ENCODE peak calls at places on chromosomes 16 and 17, in ten cellular contexts. G, S, X, H, R, Y, N, U, Z and D are unnamed samples.

GRCh38 chr17:72510454-72511016 is 389.7 kb downstream of the SOX9 start:
- DNase-seq in X (no peak), G (peak; percentile 90), R (no peak), H (no peak), N (no peak), Y (no peak), Z (no peak), S (no peak), U (no peak), D (no peak)

GRCh38 chr17:73151888-73152633 is 12.7 kb upstream of the SSTR2 start:
- DNase-seq in Y (no peak), S (no peak), Z (no peak), N (no peak), U (no peak), H (no peak), X (no peak), R (no peak), G (no peak), D (no peak)

GRCh38 chr17:74071280-74071679 is 132.2 kb upstream of the RPL38 start:
- DNase-seq in S (no peak), Y (no peak), G (no peak), H (no peak), U (no peak), X (no peak), R (no peak), Z (no peak), N (no peak), D (no peak)

GRCh38 chr17:45345246-45345553 is 28.4 kb upstream of the MAP3K14 start:
- DNase-seq in U (no peak), Y (no peak), R (no peak), S (no peak), H (no peak), Z (no peak), N (no peak), X (no peak), G (no peak), D (no peak)

GRCh38 chr16:58832496-58832895 is 98.4 kb upstream of the GOT2 start:
- DNase-seq in R (no peak), U (no peak), Z (no peak), N (no peak), X (no peak), G (no peak), S (no peak), Y (no peak), H (no peak), D (no peak)

GRCh38 chr17:55769625-55770000 is 18.8 kb downstream of the PCTP start:
- DNase-seq in Z (no peak), R (no peak), S (no peak), X (no peak), U (no peak), H (no peak), Y (no peak), G (no peak), N (no peak), D (peak; percentile 39)

GRCh38 chr17:77872199-77872598 is 86.3 kb upstream of the TNRC6C start:
- DNase-seq in Y (no peak), H (no peak), X (peak; percentile 16), U (no peak), Z (no peak), S (no peak), R (no peak), G (no peak), N (no peak), D (no peak)

GRCh38 chr17:7352910-7353635 is 1.1 kb downstream of the KCTD11 start:
- DNase-seq in G (no peak), Z (no peak), Y (no peak), H (no peak), S (peak; percentile 22), N (no peak), R (no peak), X (no peak), U (no peak), D (peak; percentile 76)

GRCh38 chr16:50797456-50797855 is 55.6 kb downstream of the CYLD start:
- DNase-seq in U (no peak), S (no peak), G (no peak), X (no peak), N (no peak), Y (no peak), Z (no peak), R (no peak), H (no peak), D (no peak)

GRCh38 chr16:50802000-50802399 is 60.1 kb downstream of the CYLD start:
- DNase-seq in R (no peak), Y (no peak), U (no peak), H (no peak), S (no peak), Z (no peak), G (no peak), X (no peak), N (no peak), D (no peak)

GRCh38 chr16:50796829-50797228 is 54.9 kb downstream of the CYLD start:
- DNase-seq in Z (no peak), Y (no peak), X (no peak), G (no peak), N (no peak), H (no peak), S (no peak), R (no peak), U (no peak), D (no peak)

GRCh38 chr16:50802958-50803357 is 61.1 kb downstream of the CYLD start:
- DNase-seq in R (no peak), H (no peak), S (no peak), N (no peak), X (no peak), U (no peak), Z (no peak), Y (no peak), G (no peak), D (no peak)

GRCh38 chr16:50800074-50800473 is 58.2 kb downstream of the CYLD start:
- DNase-seq in H (no peak), Y (no peak), N (no peak), Z (no peak), U (no peak), X (no peak), G (no peak), R (no peak), S (no peak), D (no peak)
- TF ChIP-seq CTCF in H (no peak), Y (no peak), N (no peak), Z (no peak), U (no peak), X (no peak), G (no peak), R (no peak), S (no peak), D (no peak)

DNA sequence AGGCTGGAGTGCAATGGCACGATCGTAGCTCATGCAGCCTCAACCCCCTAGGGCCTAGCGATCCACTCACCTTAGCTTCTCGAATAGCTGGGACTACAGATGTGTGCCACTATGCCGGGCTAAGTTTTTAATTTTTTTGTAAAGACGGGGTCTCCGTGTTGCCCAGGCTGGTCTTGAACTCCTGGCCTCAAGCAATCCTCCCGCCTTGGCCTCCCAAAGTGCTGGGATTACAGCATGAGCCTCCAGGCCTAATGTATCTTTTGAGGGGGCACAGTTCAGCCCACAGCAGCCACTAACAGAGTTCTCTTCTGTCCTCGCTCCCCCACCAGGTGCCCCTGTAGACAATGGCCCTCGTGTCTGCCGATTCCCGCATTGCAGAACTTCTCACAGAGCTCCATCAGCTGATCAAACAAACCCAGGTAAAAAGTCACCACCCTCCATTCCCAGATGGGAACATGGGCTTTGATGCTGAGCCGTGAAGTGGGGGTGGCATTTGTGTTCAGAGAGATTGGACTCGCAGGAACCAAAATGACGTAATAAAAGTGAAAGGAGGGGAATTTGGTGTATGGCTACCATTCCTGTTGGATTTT is 16.0 kb downstream of the SULT1A2 start:
- DNase-seq in S (no peak), N (no peak), G (no peak), U (no peak), Z (no peak), H (no peak), Y (no peak), X (no peak), R (no peak), D (no peak)
- H3K36me3 ChIP-seq in S (peaks cover 21% of the 10 kb centered on the region), N (peaks cover 59% of the 10 kb centered on the region), G (no peaks in the 10 kb centered on the region), U (no peaks in the 10 kb centered on the region), Z (no peaks in the 10 kb centered on the region), H (no peaks in the 10 kb centered on the region), Y (peaks cover 9% of the 10 kb centered on the region), X (peaks cover 48% of the 10 kb centered on the region), R (peaks cover 20% of the 10 kb centered on the region), D (peaks cover 55% of the 10 kb centered on the region)

GRCh38 chr17:1455748-1456599 is at the start of gene CRK:
- DNase-seq in N (peak; percentile 98), S (peak; percentile 99), H (peak; percentile 90), G (peak; percentile 97), R (peak; percentile 73), Y (peak; percentile 95), Z (peak; percentile 98), X (peak; percentile 100), U (peak; percentile 94), D (peak; percentile 98)

GRCh38 chr17:1462164-1463112 is 6.4 kb upstream of the CRK start:
- DNase-seq in Y (no peak), Z (no peak), R (no peak), U (no peak), N (no peak), X (no peak), H (no peak), G (no peak), S (no peak), D (no peak)

GRCh38 chr17:1464186-1464585 is 8.2 kb upstream of the CRK start:
- DNase-seq in S (no peak), Y (no peak), Z (no peak), R (no peak), N (no peak), X (no peak), H (no peak), G (no peak), U (no peak), D (no peak)

GRCh38 chr17:1461193-1461944 is 5.3 kb upstream of the CRK start:
- DNase-seq in S (no peak), N (no peak), Y (no peak), X (no peak), U (no peak), G (no peak), Z (no peak), R (no peak), H (no peak), D (no peak)

GRCh38 chr17:1460233-1460632 is 4.2 kb upstream of the CRK start:
- DNase-seq in Z (peak; percentile 89), N (peak; percentile 97), Y (peak; percentile 73), R (peak; percentile 80), S (peak; percentile 80), U (peak; percentile 55), H (no peak), G (no peak), X (peak; percentile 86), D (peak; percentile 80)
- H3K4me1 ChIP-seq in Z (peaks cover 40% of the 10 kb centered on the region), N (peaks cover 43% of the 10 kb centered on the region), Y (no peaks in the 10 kb centered on the region), R (peaks cover 27% of the 10 kb centered on the region), S (peaks cover 41% of the 10 kb centered on the region), U (no peaks in the 10 kb centered on the region), H (peaks cover 23% of the 10 kb centered on the region), G (peaks cover 12% of the 10 kb centered on the region), X (peaks cover 6% of the 10 kb centered on the region), D (peaks cover 16% of the 10 kb centered on the region)

DNA sequence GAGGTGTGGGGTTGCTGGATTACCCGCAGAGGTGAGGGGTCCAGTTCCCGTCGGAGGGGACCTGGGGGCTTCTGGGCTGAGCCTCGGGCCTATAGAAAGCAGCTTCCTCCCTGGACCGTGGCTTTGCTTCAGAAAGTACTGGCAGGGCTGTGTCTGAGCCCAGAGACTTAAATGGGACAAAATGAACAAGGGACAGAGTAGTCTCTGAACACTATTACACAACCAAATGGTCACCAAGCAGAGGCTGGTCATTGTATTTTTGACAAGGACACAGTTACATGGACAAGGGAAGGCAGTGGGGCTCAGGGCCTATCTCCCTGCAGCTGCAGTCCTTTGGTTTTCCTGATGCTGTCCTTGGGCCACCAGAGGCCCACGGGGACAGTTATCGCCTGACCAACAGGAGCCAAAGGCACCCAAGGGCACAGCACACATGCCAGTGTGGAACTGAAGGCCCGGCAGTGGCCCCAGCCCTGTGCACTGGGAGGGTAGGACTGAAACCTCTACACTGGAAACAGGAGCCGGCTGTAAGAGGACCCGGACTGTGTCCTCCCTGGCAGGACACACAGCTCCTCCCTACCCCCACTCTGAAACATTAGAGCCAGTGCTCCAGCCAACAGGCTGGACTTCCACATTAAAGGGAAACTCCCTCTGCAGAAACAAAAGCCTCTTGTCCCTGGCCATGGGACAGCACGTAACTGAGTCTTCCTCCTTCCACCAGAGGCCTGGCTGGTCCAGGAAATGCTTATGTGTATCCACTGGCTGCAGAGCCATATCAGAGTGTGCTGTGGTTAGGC is 26.0 kb upstream of the ERN1 start:
- DNase-seq in Z (no peak), G (no peak), H (peak; percentile 48), N (no peak), Y (peak; percentile 86), S (peak; percentile 73), R (no peak), X (peak; percentile 72), U (peak; percentile 52), D (no peak)
- TF ChIP-seq CTCF in Z (no peak), G (no peak), H (no peak), N (no peak), Y (no peak), S (peak; percentile 26), R (no peak), X (peak; percentile 19), U (no peak), D (no peak)